ENCODE peak calls at places on chromosome 18, in four cellular contexts. T, H, D and C are unnamed samples.

GRCh38 chr18:76055025-76055424 is 440.0 kb downstream of the ZNF516 start:
- DNase-seq in T (no peak), H (no peak), D (no peak), C (no peak)

GRCh38 chr18:25875574-25875973 is 214.8 kb downstream of the SS18 start:
- DNase-seq in T (no peak), H (peak), D (peak), C (no peak)

GRCh38 chr18:45724591-45724990 is 610 bp downstream of the SLC14A1 start:
- DNase-seq in T (no peak), H (no peak), D (no peak), C (no peak)

GRCh38 chr18:10140461-10140911 is 226.7 kb downstream of the VAPA start:
- DNase-seq in T (no peak), H (no peak), D (no peak), C (no peak)

GRCh38 chr18:54904521-54904920 is 54.7 kb downstream of the CCDC68 start:
- DNase-seq in T (no peak), H (no peak), D (no peak), C (no peak)

GRCh38 chr18:62523631-62524442 is 1.0 kb downstream of the ZCCHC2 start:
- DNase-seq in T (peak), H (peak), D (peak), C (peak)

GRCh38 chr18:48399303-48400075 is 9.7 kb downstream of the ZBTB7C start:
- DNase-seq in T (no peak), H (no peak), D (no peak), C (no peak)

GRCh38 chr18:61651145-61651879 is 241.5 kb downstream of the RNF152 start:
- DNase-seq in T (no peak), H (no peak), D (no peak), C (no peak)

GRCh38 chr18:24601624-24602023 is 141.2 kb downstream of the HRH4 start:
- DNase-seq in T (no peak), H (no peak), D (peak), C (no peak)

GRCh38 chr18:48939368-48940097 is 11.2 kb downstream of the SMAD7 start:
- DNase-seq in T (peak), H (no peak), D (no peak), C (no peak)

GRCh38 chr18:36328916-36329315 is 31.4 kb downstream of the FHOD3 start:
- DNase-seq in T (no peak), H (no peak), D (no peak), C (no peak)

GRCh38 chr18:6401687-6402086 is 13.0 kb downstream of the L3MBTL4 start:
- DNase-seq in T (no peak), H (no peak), D (no peak), C (no peak)

GRCh38 chr18:23935804-23936203 is 78.8 kb upstream of the TTC39C start:
- DNase-seq in T (no peak), H (no peak), D (no peak), C (no peak)

GRCh38 chr18:71075147-71075546 is 786.3 kb downstream of the SOCS6 start:
- DNase-seq in T (no peak), H (no peak), D (no peak), C (no peak)

GRCh38 chr18:74579704-74580103 is 18.0 kb upstream of the ZNF407 start:
- DNase-seq in T (no peak), H (no peak), D (no peak), C (no peak)

GRCh38 chr18:44320619-44321460 is 359.8 kb upstream of the SETBP1 start:
- DNase-seq in T (no peak), H (no peak), D (no peak), C (no peak)

GRCh38 chr18:72544092-72544886 is at the start of gene CBLN2:
- DNase-seq in T (no peak), H (peak), D (peak), C (peak)

GRCh38 chr18:29892960-29893558 is 1149.5 kb downstream of the DSC3 start:
- DNase-seq in T (no peak), H (no peak), D (no peak), C (no peak)

GRCh38 chr18:55833543-55833942 is 245.6 kb upstream of the TCF4 start:
- DNase-seq in T (no peak), H (peak), D (peak), C (peak)

GRCh38 chr18:62881509-62882016 is 166.2 kb downstream of the PHLPP1 start:
- DNase-seq in T (no peak), H (peak), D (peak), C (peak)

GRCh38 chr18:36942264-36942663 is 113.3 kb downstream of the KIAA1328 start:
- DNase-seq in T (no peak), H (peak), D (peak), C (no peak)

GRCh38 chr18:62325806-62326645 is 916 bp downstream of the TNFRSF11A start:
- DNase-seq in T (no peak), H (no peak), D (no peak), C (peak)

GRCh38 chr18:59546164-59546563 is 151.1 kb downstream of the CCBE1 start:
- DNase-seq in T (no peak), H (no peak), D (no peak), C (no peak)

GRCh38 chr18:72941001-72941400 is 73.2 kb upstream of the NETO1 start:
- DNase-seq in T (no peak), H (no peak), D (no peak), C (no peak)

GRCh38 chr18:51273435-51273834 is 76.0 kb upstream of the MEX3C start:
- DNase-seq in T (no peak), H (no peak), D (no peak), C (no peak)

GRCh38 chr18:22813648-22814328 is 119.3 kb upstream of the RBBP8 start:
- DNase-seq in T (no peak), H (peak), D (peak), C (no peak)

GRCh38 chr18:43507842-43508481 is 230.7 kb upstream of the SYT4 start:
- DNase-seq in T (no peak), H (no peak), D (no peak), C (no peak)

GRCh38 chr18:79459946-79460345 is 64.2 kb downstream of the NFATC1 start:
- DNase-seq in T (no peak), H (no peak), D (no peak), C (no peak)

GRCh38 chr18:52312321-52312720 is 27.7 kb upstream of the DCC start:
- DNase-seq in T (no peak), H (no peak), D (peak), C (peak)

GRCh38 chr18:48033770-48034650 is 103.6 kb upstream of the SMAD2 start:
- DNase-seq in T (no peak), H (no peak), D (no peak), C (no peak)

GRCh38 chr18:32891130-32891529 is 118.3 kb upstream of the KLHL14 start:
- DNase-seq in T (no peak), H (no peak), D (no peak), C (no peak)

GRCh38 chr18:13179566-13180113 is 38.9 kb upstream of the LDLRAD4 start:
- DNase-seq in T (no peak), H (no peak), D (no peak), C (no peak)

GRCh38 chr18:10113156-10114022 is 199.6 kb downstream of the VAPA start:
- DNase-seq in T (no peak), H (no peak), D (no peak), C (no peak)

GRCh38 chr18:58026395-58026794 is 17.6 kb upstream of the NEDD4L start:
- DNase-seq in T (no peak), H (no peak), D (no peak), C (no peak)

GRCh38 chr18:79940126-79940813 is 11.2 kb downstream of the SLC66A2 start:
- DNase-seq in T (no peak), H (no peak), D (no peak), C (no peak)

GRCh38 chr18:58309099-58309498 is 265.1 kb downstream of the NEDD4L start:
- DNase-seq in T (no peak), H (no peak), D (no peak), C (no peak)

GRCh38 chr18:49072524-49072934 is 121.8 kb upstream of the SMAD7 start:
- DNase-seq in T (no peak), H (no peak), D (no peak), C (no peak)

GRCh38 chr18:74521068-74521725 is 13.1 kb upstream of the CNDP1 start:
- DNase-seq in T (no peak), H (no peak), D (no peak), C (no peak)

GRCh38 chr18:11998182-11998581 is 16.9 kb downstream of the IMPA2 start:
- DNase-seq in T (no peak), H (peak), D (no peak), C (no peak)